ENCODE peak calls at places on chromosomes 7 and 10, in nine cellular contexts. C is GM12878, L is IMR-90, N is ovary, V is transverse colon, Y is gastrocnemius medialis, I is A549, X is lower leg skin, Z is uterus. S is an unnamed sample.

GRCh38 chr10:59561397-59562121 is 148.1 kb downstream of the SLC16A9 start:
- DNase-seq in N (no peak), I (no peak), X (no peak), L (peak), C (no peak), V (no peak), Y (no peak), Z (no peak), S (no peak)

GRCh38 chr7:142795339-142795863 is 24.6 kb downstream of the PRSS2 start:
- DNase-seq in N (no peak), Y (no peak), Z (no peak), V (peak), X (no peak), C (no peak), I (no peak), L (no peak), S (no peak)

GRCh38 chr7:112331495-112331894 is 118.8 kb upstream of the IFRD1 start:
- DNase-seq in Z (no peak), X (no peak), L (no peak), C (no peak), V (no peak), N (no peak), I (peak), Y (no peak), S (no peak)

GRCh38 chr10:1158066-1158465 is 101.9 kb downstream of the WDR37 start:
- DNase-seq in L (no peak), V (no peak), Z (no peak), Y (no peak), X (no peak), N (no peak), C (no peak), I (no peak), S (no peak)

GRCh38 chr7:19670806-19671205 is 38.0 kb downstream of the POLR1F start:
- DNase-seq in L (no peak), N (no peak), Z (no peak), Y (no peak), V (no peak), I (no peak), X (no peak), C (no peak), S (no peak)

GRCh38 chr7:73893342-73894101 is 32.6 kb downstream of the TMEM270 start:
- DNase-seq in V (peak), N (peak), Z (peak), I (no peak), L (peak), X (no peak), C (no peak), Y (no peak), S (peak)

GRCh38 chr10:10532274-10532673 is 485.4 kb upstream of the CELF2 start:
- DNase-seq in I (no peak), V (no peak), Z (no peak), X (no peak), N (no peak), C (no peak), L (no peak), Y (no peak), S (no peak)

GRCh38 chr10:93206652-93207051 is 133.0 kb downstream of the CYP26A1 start:
- DNase-seq in C (no peak), Y (no peak), Z (no peak), N (no peak), X (no peak), I (peak), V (no peak), L (no peak), S (no peak)

GRCh38 chr10:35503548-35503947 is 101.6 kb upstream of the GJD4 start:
- DNase-seq in X (no peak), N (no peak), L (no peak), V (no peak), I (no peak), Y (no peak), Z (no peak), C (no peak), S (no peak)

GRCh38 chr7:83921798-83922607 is 272.6 kb downstream of the SEMA3A start:
- DNase-seq in Z (no peak), C (no peak), L (peak), V (no peak), Y (no peak), N (no peak), X (no peak), I (no peak), S (no peak)

GRCh38 chr10:33066558-33067236 is 108.7 kb upstream of the ITGB1 start:
- DNase-seq in X (no peak), N (no peak), Z (peak), I (peak), L (peak), Y (no peak), C (no peak), V (no peak), S (no peak)

GRCh38 chr10:132496360-132497082 is 41.1 kb upstream of the INPP5A start:
- DNase-seq in N (no peak), X (no peak), V (no peak), I (no peak), L (no peak), C (no peak), Y (no peak), Z (peak), S (no peak)

DNA sequence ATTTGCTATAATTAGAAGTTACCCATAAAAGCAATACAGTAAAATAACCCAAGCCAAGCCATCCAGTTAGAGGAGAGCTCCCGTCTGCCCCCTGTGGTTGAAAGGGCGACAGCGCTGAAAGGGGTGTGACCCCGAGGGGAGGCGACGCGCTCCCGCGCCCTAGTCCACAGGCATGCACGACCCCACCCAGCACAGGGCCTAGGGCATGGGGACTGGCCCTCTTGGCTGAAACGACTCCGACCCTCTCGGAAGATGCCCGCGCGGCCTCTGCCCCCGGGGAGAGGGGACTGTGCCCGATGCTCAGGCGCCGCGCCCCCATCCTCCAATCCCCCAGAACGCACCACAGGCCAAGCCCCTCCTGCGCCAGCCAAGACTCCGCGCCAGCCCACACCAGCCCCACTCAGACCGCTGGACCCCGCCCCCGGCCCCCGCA is 64.0 kb downstream of the CSGALNACT2 start:
- DNase-seq in X (no peak), I (peak), L (no peak), Z (peak), N (peak), V (peak), Y (no peak), C (no peak), S (peak)
- H3K4me3 ChIP-seq in X (peak), I (no peak), L (peak), Z (peak), N (peak), V (no peak), Y (peak), C (peak), S (peak)

GRCh38 chr7:55077581-55078410 is 59.0 kb downstream of the EGFR start:
- DNase-seq in X (no peak), V (peak), C (no peak), L (no peak), Z (no peak), N (peak), I (no peak), Y (no peak), S (no peak)

GRCh38 chr7:55078465-55079372 is 59.9 kb downstream of the EGFR start:
- DNase-seq in X (no peak), V (peak), N (peak), C (no peak), Z (no peak), I (peak), Y (no peak), L (no peak), S (no peak)

GRCh38 chr7:55074008-55074499 is 55.2 kb downstream of the EGFR start:
- DNase-seq in N (no peak), I (peak), Y (no peak), X (peak), C (peak), Z (no peak), V (peak), L (peak), S (peak)

GRCh38 chr7:55073051-55073511 is 54.3 kb downstream of the EGFR start:
- DNase-seq in X (no peak), Y (no peak), L (peak), I (peak), N (no peak), V (no peak), Z (no peak), C (peak), S (no peak)

GRCh38 chr7:55075464-55075971 is 56.7 kb downstream of the EGFR start:
- DNase-seq in N (no peak), X (peak), C (no peak), Y (peak), V (peak), I (no peak), Z (peak), L (no peak), S (peak)
- TF ChIP-seq POLR2A in N (no peak), X (no peak), C (no peak), Y (no peak), V (no peak), I (no peak), Z (no peak), L (no peak), S (no peak)

GRCh38 chr7:70005885-70006284 is 407.6 kb downstream of the AUTS2 start:
- DNase-seq in X (no peak), C (no peak), Z (no peak), N (no peak), L (no peak), V (no peak), I (no peak), Y (no peak), S (no peak)
- H3K4me3 ChIP-seq in X (no peak), C (peak), Z (no peak), N (no peak), L (no peak), V (no peak), I (no peak), Y (no peak), S (no peak)

GRCh38 chr7:157152391-157152937 is 13.7 kb downstream of the UBE3C start:
- DNase-seq in V (no peak), I (no peak), L (no peak), X (no peak), Y (no peak), C (no peak), N (no peak), Z (no peak), S (no peak)
- TF ChIP-seq POLR2A in V (no peak), I (no peak), L (no peak), X (no peak), Y (no peak), C (no peak), N (no peak), Z (no peak), S (no peak)

GRCh38 chr7:155810607-155811559 is 1.4 kb downstream of the SHH start:
- DNase-seq in N (no peak), I (no peak), C (no peak), V (no peak), Z (no peak), Y (no peak), X (no peak), L (no peak), S (peak)
- H3K4me3 ChIP-seq in N (no peak), I (peak), C (no peak), V (no peak), Z (no peak), Y (peak), X (no peak), L (no peak), S (no peak)

GRCh38 chr7:493661-494251 is 25.9 kb downstream of the PDGFA start:
- DNase-seq in V (no peak), I (no peak), Z (no peak), C (no peak), N (no peak), Y (no peak), X (no peak), L (no peak), S (peak)

GRCh38 chr7:494261-494687 is 25.4 kb downstream of the PDGFA start:
- DNase-seq in C (no peak), Z (no peak), N (no peak), Y (no peak), I (no peak), X (no peak), L (no peak), V (no peak), S (peak)

GRCh38 chr7:495326-495725 is 24.3 kb downstream of the PDGFA start:
- DNase-seq in V (no peak), C (no peak), Y (no peak), L (no peak), I (no peak), N (no peak), Z (no peak), X (no peak), S (peak)

GRCh38 chr7:495761-496321 is 23.8 kb downstream of the PDGFA start:
- DNase-seq in X (no peak), L (no peak), C (no peak), V (no peak), N (no peak), Y (no peak), I (no peak), Z (no peak), S (peak)

GRCh38 chr7:494906-495305 is 24.7 kb downstream of the PDGFA start:
- DNase-seq in Y (no peak), L (no peak), Z (no peak), N (no peak), X (no peak), V (no peak), C (no peak), I (no peak), S (peak)
- TF ChIP-seq POLR2A in Y (no peak), L (no peak), Z (no peak), N (no peak), X (no peak), V (no peak), C (no peak), I (no peak), S (no peak)

DNA sequence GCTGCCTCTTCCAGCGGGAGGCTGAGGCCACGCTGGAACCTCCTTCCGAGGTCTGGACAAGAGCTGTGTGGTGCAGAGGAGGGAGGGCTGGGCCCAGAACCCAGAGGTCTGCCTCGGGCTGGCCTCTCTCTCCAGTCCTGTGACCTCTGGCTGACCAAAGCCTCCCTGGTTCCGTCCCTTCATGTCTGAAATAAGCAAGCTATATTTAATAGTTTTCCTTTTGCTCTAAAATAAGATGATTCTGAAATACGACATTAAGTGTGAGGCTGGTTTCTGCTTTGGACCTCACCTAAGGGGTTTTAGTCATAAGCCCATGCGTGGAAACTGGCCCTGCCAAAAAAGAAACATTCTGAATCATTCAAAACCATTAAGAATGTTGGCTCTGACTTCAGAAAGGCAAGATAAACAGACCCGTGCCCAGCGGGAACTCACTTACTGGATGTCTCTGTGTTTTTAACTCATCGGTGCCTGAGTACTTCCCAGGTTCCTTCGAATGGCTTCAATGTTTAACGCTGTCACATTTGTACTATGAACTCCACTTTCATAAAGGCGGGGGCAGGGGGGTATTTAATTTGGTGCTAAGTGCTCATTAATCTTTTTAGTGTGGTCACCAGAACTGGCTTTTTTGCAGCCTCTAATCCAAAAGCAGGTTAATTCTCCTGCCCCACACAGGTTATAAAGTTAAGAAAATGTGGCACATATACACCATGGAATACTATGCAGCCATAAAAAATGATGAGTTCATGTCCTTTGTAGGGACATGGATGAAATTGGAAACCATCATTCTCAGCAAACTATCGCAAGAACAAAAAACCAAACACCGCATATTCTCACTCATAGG is 157.5 kb upstream of the KLF14 start:
- DNase-seq in I (peak), N (peak), Z (peak), V (no peak), C (no peak), Y (peak), X (peak), L (peak), S (no peak)
- H3K4me3 ChIP-seq in I (peak), N (peak), Z (no peak), V (no peak), C (no peak), Y (peak), X (no peak), L (peak), S (no peak)

DNA sequence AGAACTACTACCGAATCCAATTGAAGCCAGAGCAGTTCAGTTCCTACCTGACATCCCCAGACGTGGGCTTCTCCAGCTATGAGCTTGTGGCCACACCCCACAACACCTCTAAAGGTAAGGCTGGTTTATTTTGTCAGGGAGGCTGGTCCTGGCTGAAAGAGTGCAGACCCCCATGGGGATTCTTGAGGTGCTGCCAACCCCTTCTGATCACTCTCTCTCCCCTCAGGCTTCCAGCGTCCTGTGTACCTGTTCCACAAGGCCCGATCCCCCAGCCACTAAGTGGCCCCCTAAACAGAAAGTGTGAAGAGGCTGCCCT is 3.1 kb downstream of the PPP1R35 start:
- DNase-seq in C (no peak), V (no peak), X (no peak), Y (no peak), N (no peak), Z (no peak), L (no peak), I (no peak), S (no peak)
- TF ChIP-seq POLR2A in C (no peak), V (no peak), X (no peak), Y (no peak), N (no peak), Z (no peak), L (no peak), I (no peak), S (no peak)

GRCh38 chr7:2525161-2525930 is 5.8 kb downstream of the LFNG start:
- DNase-seq in N (no peak), I (no peak), Z (no peak), Y (no peak), X (no peak), C (no peak), L (no peak), V (peak), S (peak)

GRCh38 chr7:2522780-2523433 is 3.3 kb downstream of the LFNG start:
- DNase-seq in L (no peak), V (peak), X (no peak), Z (no peak), Y (no peak), I (peak), C (no peak), N (no peak), S (no peak)

GRCh38 chr7:2523461-2523905 is 3.9 kb downstream of the LFNG start:
- DNase-seq in V (peak), I (no peak), Z (no peak), L (no peak), C (no peak), Y (no peak), X (no peak), N (no peak), S (no peak)

GRCh38 chr7:2524808-2525140 is 5.2 kb downstream of the LFNG start:
- DNase-seq in I (no peak), Y (no peak), C (no peak), L (no peak), N (no peak), V (no peak), X (no peak), Z (no peak), S (no peak)

GRCh38 chr7:2523941-2524807 is 4.6 kb downstream of the LFNG start:
- DNase-seq in Z (peak), Y (no peak), L (peak), I (peak), V (peak), X (peak), N (no peak), C (no peak), S (peak)
- H3K4me3 ChIP-seq in Z (no peak), Y (no peak), L (no peak), I (peak), V (no peak), X (no peak), N (no peak), C (no peak), S (peak)